ENCODE peak calls at places on chromosomes 12 and 14, in ten cellular contexts. L is cardiac fibroblast; T is MG63; M is endodermal cell; U is CD8-positive, alpha-beta T cell; B is foreskin fibroblast; Z is uterus; Y is fibroblast of lung; C is cardiac muscle cell; N is dorsolateral prefrontal cortex. W is an unnamed sample.

GRCh38 chr12:10952645-10953044 is 13.6 kb upstream of the TAS2R14 start:
- DNase-seq in Y (no peak), B (no peak), N (peak), L (no peak), Z (no peak), C (no peak), M (no peak), T (no peak), U (no peak), W (no peak)

GRCh38 chr12:32240833-32241232 is 134.2 kb downstream of the BICD1 start:
- DNase-seq in T (peak), M (no peak), C (no peak), Z (no peak), N (no peak), B (peak), Y (peak), L (peak), U (no peak), W (no peak)

GRCh38 chr12:14949631-14950030 is 11.3 kb upstream of the ERP27 start:
- DNase-seq in Y (no peak), B (no peak), U (no peak), M (no peak), T (no peak), C (no peak), L (no peak), N (no peak), Z (no peak), W (no peak)

GRCh38 chr14:50666772-50667490 is 1.2 kb downstream of the SAV1 start:
- DNase-seq in U (peak), L (peak), N (peak), C (peak), Z (peak), Y (peak), T (peak), M (peak), B (peak), W (no peak)

GRCh38 chr14:84254205-84254788 is 1275.6 kb upstream of the FLRT2 start:
- DNase-seq in L (peak), M (peak), Z (no peak), T (no peak), U (no peak), B (no peak), N (no peak), Y (no peak), C (no peak), W (no peak)

GRCh38 chr12:10212623-10213131 is at the start of gene GABARAPL1:
- DNase-seq in U (peak), N (peak), M (peak), B (peak), Y (peak), T (peak), Z (peak), C (peak), L (peak), W (peak)

GRCh38 chr12:57864811-57865751 is 18.6 kb upstream of the CTDSP2 start:
- DNase-seq in M (peak), T (peak), Y (peak), N (peak), L (peak), C (peak), B (peak), Z (peak), U (peak), W (peak)

GRCh38 chr12:49698619-49699545 is 8.3 kb downstream of the FMNL3 start:
- DNase-seq in U (no peak), L (peak), Y (peak), T (no peak), M (peak), N (no peak), Z (no peak), B (peak), C (peak), W (no peak)

GRCh38 chr14:68147331-68147730 is 327.8 kb downstream of the RAD51B start:
- DNase-seq in C (no peak), T (no peak), L (peak), N (no peak), M (no peak), B (no peak), Y (no peak), Z (no peak), U (no peak), W (no peak)

GRCh38 chr12:78719721-78720120 is 144.9 kb upstream of the SYT1 start:
- DNase-seq in U (no peak), B (no peak), C (no peak), N (no peak), L (no peak), T (no peak), Z (no peak), M (no peak), Y (peak), W (no peak)
- H3K4me3 ChIP-seq in U (no peak), B (no peak), C (no peak), N (no peak), L (no peak), T (no peak), Z (no peak), M (no peak), Y (no peak), W (no peak)

DNA sequence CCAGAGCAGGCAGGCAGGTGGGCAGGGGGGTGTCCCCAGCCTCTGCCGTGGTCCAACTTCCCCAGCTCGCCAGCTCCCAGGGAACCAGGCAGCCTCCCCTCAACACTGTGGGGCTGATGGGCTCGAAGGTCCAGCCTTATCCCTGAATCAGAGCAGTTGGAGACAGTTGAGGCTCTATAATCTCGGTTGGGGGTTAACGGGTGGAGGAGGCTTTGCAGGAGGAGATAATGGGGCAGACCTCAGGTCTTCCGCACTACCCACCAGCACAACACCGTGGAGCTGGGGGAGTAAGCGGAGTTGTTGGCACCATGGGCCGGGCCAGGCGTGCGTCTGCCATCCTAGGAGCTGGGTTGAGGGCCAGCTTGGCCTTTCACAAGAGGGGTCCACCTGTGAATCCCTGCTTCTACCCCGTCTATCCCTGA is 13.9 kb upstream of the HDAC7 start:
- DNase-seq in L (no peak), Z (no peak), T (no peak), Y (no peak), N (no peak), C (no peak), M (no peak), B (no peak), U (no peak), W (no peak)
- H3K4me3 ChIP-seq in L (no peak), Z (no peak), T (no peak), Y (no peak), N (no peak), C (no peak), M (no peak), B (no peak), U (no peak), W (no peak)

DNA sequence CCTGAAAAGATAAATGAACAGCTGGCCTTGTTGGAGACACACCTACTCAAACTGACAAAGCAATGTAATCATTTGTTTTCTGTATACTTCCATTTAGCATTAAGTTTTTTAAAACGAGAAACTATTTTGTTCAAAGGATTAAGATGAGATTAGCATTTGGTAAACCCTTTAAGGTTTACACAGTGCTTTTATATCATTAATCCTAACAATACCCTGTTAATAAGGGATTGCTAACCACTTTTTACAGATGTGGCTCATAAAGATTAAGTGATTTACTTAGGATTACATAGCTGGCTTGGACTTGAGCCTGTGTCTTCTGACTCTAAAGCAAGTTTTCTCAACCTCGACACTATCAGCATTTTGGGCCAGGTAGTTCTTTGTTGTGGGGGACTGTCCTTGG is 134.4 kb downstream of the CFAP54 start:
- DNase-seq in C (no peak), L (no peak), B (no peak), Z (no peak), U (no peak), N (no peak), M (no peak), T (no peak), Y (no peak), W (no peak)
- H3K4me3 ChIP-seq in C (no peak), L (no peak), B (no peak), Z (no peak), U (no peak), N (no peak), M (no peak), T (no peak), Y (no peak), W (no peak)

GRCh38 chr12:46660719-46661118 is 165.1 kb downstream of the SLC38A4 start:
- DNase-seq in N (no peak), C (no peak), B (no peak), Z (no peak), M (no peak), T (no peak), U (no peak), Y (no peak), L (peak), W (no peak)
- H3K4me3 ChIP-seq in N (no peak), C (no peak), B (no peak), Z (no peak), M (no peak), T (no peak), U (no peak), Y (no peak), L (no peak), W (no peak)

DNA sequence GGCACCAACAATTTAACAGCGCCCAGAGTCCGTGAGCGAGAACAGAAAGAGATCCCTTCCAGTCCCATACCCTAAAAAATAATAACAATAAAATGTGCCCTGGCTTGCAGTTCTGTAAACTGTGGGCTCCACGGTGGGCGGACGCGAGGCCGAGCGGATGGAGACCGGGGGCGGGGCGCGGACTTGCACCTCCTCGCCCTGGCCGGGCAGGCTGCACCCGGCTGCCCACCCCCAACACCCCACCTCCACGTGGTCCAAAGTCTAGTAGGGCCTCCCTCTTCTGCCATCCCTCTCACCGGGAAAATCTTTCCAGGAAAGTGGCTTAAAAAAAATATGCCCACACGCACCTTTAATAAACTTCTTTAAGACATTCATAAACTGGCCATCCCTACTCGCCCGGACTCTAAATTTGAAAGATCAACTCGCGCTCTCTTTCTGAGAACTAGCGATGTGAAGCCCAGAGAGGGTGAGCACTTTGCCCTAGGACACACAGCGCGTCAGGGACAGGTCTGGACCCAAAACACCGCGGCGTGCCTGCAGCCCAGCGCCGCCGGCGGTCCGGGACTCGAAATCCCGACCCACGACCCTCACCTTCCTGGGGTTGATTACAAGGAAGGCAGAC is 1.8 kb upstream of the BCL11B start:
- DNase-seq in Z (no peak), Y (peak), L (no peak), T (no peak), M (peak), C (no peak), N (no peak), B (no peak), U (no peak), W (no peak)
- H3K4me3 ChIP-seq in Z (peak), Y (no peak), L (peak), T (peak), M (peak), C (peak), N (peak), B (peak), U (peak), W (peak)

DNA sequence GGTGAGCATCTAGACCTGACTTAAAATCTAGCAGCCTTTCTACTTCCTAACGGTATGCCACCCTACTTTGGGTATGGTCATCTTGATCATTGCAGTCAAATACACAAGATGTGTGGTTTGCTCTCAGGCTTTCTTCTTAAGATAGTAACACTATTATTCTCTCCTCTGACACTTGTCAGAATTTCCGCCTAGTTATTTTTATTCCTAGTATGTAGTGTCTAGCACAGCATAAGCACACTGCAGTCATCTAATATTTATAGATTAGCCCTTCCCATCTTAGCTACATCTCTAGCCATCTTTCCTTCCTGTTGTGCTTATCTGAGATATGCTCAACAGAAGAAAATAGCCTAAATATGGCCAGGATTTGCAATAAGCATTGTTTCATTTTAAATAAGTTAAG is 180.1 kb downstream of the C12orf50 start:
- DNase-seq in C (no peak), L (no peak), B (no peak), N (no peak), M (no peak), T (no peak), Z (no peak), Y (no peak), U (no peak), W (no peak)
- H3K4me3 ChIP-seq in C (no peak), L (no peak), B (no peak), N (no peak), M (no peak), T (no peak), Z (no peak), Y (no peak), U (no peak), W (no peak)

W was measured in pancreas.